ENCODE peak calls at places on chromosomes 16 and 17, in four cellular contexts. O is memory B cell; B is activated CD8-positive, alpha-beta memory T cell treated with anti-CD3 and anti-CD28 coated beads, Interleukin-2, amount 10 ng/mL, durations not matched to agents 7 days and 5 days; X is CD4-positive, alpha-beta T cell. F is an unnamed sample.

GRCh38 chr17:48625502-48626201 is 506 bp downstream of the HOXB9 start:
- ATAC-seq in O (peak), B (peak), X (peak), F (peak)

GRCh38 chr16:12688972-12689850 is 114.5 kb downstream of the CPPED1 start:
- ATAC-seq in O (no peak), B (no peak), X (peak), F (no peak)

GRCh38 chr17:2266865-2267228 is 36.7 kb downstream of the SMG6 start:
- ATAC-seq in O (no peak), B (peak), X (no peak), F (no peak)

GRCh38 chr16:24116989-24117388 is 139.1 kb upstream of the CACNG3 start:
- ATAC-seq in O (no peak), B (no peak), X (no peak), F (no peak)

GRCh38 chr17:72502111-72502939 is 381.5 kb downstream of the SOX9 start:
- ATAC-seq in O (no peak), B (no peak), X (no peak), F (peak)

GRCh38 chr17:17685775-17686291 is 4.6 kb downstream of the RAI1 start:
- ATAC-seq in O (no peak), B (no peak), X (no peak), F (peak)

GRCh38 chr16:66925322-66925840 is at the start of gene RRAD:
- ATAC-seq in O (peak), B (no peak), X (peak), F (no peak)

GRCh38 chr16:3548445-3548844 is 28.8 kb downstream of the NLRC3 start:
- ATAC-seq in O (peak), B (no peak), X (no peak), F (peak)

GRCh38 chr17:39612935-39613465 is 5.3 kb upstream of the NEUROD2 start:
- ATAC-seq in O (no peak), B (no peak), X (no peak), F (no peak)

GRCh38 chr17:73028311-73028755 is 64.2 kb downstream of the SLC39A11 start:
- ATAC-seq in O (no peak), B (no peak), X (no peak), F (no peak)

GRCh38 chr16:11386054-11386680 is 40.9 kb downstream of the RMI2 start:
- ATAC-seq in O (no peak), B (no peak), X (no peak), F (no peak)

GRCh38 chr16:27550582-27550920 is 607 bp downstream of the KATNIP start:
- ATAC-seq in O (no peak), B (no peak), X (no peak), F (no peak)

GRCh38 chr17:4249452-4250029 is 14.2 kb downstream of the ANKFY1 start:
- ATAC-seq in O (peak), B (peak), X (no peak), F (no peak)

GRCh38 chr16:14018848-14019247 is 52.3 kb upstream of the MRTFB start:
- ATAC-seq in O (no peak), B (no peak), X (no peak), F (no peak)

GRCh38 chr16:9823510-9823909 is 358.7 kb downstream of the GRIN2A start:
- ATAC-seq in O (no peak), B (no peak), X (no peak), F (no peak)

GRCh38 chr17:2068101-2068518 is 13.2 kb downstream of the HIC1 start:
- ATAC-seq in O (no peak), B (no peak), X (no peak), F (no peak)

GRCh38 chr16:345686-346231 is 6.8 kb downstream of the AXIN1 start:
- ATAC-seq in O (no peak), B (peak), X (no peak), F (no peak)

GRCh38 chr17:55717898-55718735 is 4.5 kb downstream of the TMEM100 start:
- ATAC-seq in O (peak), B (no peak), X (no peak), F (peak)

GRCh38 chr16:75591001-75591852 is 25.0 kb downstream of the GABARAPL2 start:
- ATAC-seq in O (no peak), B (no peak), X (no peak), F (no peak)

GRCh38 chr17:40463122-40463550 is 19.9 kb downstream of the IGFBP4 start:
- ATAC-seq in O (no peak), B (no peak), X (no peak), F (peak)

GRCh38 chr17:81397314-81398169 is 2.3 kb downstream of the BAHCC1 start:
- ATAC-seq in O (no peak), B (no peak), X (no peak), F (no peak)

GRCh38 chr17:83078378-83079339 is 750 bp upstream of the METRNL start:
- ATAC-seq in O (no peak), B (no peak), X (no peak), F (peak)

GRCh38 chr17:72408122-72408382 is 287.2 kb downstream of the SOX9 start:
- ATAC-seq in O (no peak), B (no peak), X (no peak), F (no peak)

GRCh38 chr17:81814748-81815645 is 11.0 kb downstream of the GCGR start:
- ATAC-seq in O (no peak), B (no peak), X (no peak), F (peak)

GRCh38 chr17:57697891-57698708 is 47.0 kb downstream of the CCDC182 start:
- ATAC-seq in O (no peak), B (no peak), X (no peak), F (peak)

GRCh38 chr16:70418274-70418992 is 20.5 kb downstream of the ST3GAL2 start:
- ATAC-seq in O (no peak), B (peak), X (peak), F (no peak)

GRCh38 chr16:31505483-31505882 is 2.7 kb downstream of the RUSF1 start:
- ATAC-seq in O (no peak), B (peak), X (no peak), F (no peak)

F was measured in esophagus mucosa.